ENCODE peak calls at places on chromosomes 3 and 15, in five cellular contexts. W, E, N, X and U are unnamed samples.
A peak's percentile ranks its signal among the peaks of the same experiment; 100 is the strongest.

GRCh38 chr3:108833616-108834015 is 11.0 kb downstream of the TRAT1 start:
- DNase-seq in W (no peak), N (no peak), E (no peak), X (no peak), U (no peak)

GRCh38 chr3:48157215-48157840 is 30.9 kb downstream of the CDC25A start:
- DNase-seq in X (peak; percentile 24), N (no peak), E (no peak), W (no peak), U (no peak)

GRCh38 chr3:133294253-133294652 is 105.6 kb upstream of the BFSP2 start:
- DNase-seq in N (no peak), W (no peak), X (no peak), E (no peak), U (no peak)

GRCh38 chr3:164451083-164451910 is 627.0 kb downstream of the SI start:
- DNase-seq in X (no peak), E (no peak), W (no peak), N (no peak), U (peak; percentile 29)

GRCh38 chr15:89416339-89417183 is 79.8 kb downstream of the RHCG start:
- DNase-seq in W (peak; percentile 66), N (peak; percentile 100), X (peak; percentile 92), E (no peak), U (peak; percentile 97)

GRCh38 chr3:9976736-9977709 is 9.6 kb downstream of the EMC3 start:
- DNase-seq in E (no peak), W (peak; percentile 86), X (peak; percentile 87), N (no peak), U (no peak)

GRCh38 chr3:25885544-25885943 is 95.7 kb downstream of the OXSM start:
- DNase-seq in W (no peak), N (no peak), X (no peak), E (no peak), U (no peak)

GRCh38 chr15:31526916-31527690 is 200.5 kb downstream of the KLF13 start:
- DNase-seq in W (no peak), N (peak; percentile 45), E (no peak), X (no peak), U (peak; percentile 28)

GRCh38 chr3:72697717-72698116 is 150.5 kb downstream of the SHQ1 start:
- DNase-seq in W (no peak), N (no peak), E (no peak), X (no peak), U (no peak)

GRCh38 chr3:194686414-194686815 is 732 bp downstream of the FAM43A start:
- DNase-seq in N (no peak), W (no peak), X (no peak), E (no peak), U (peak; percentile 51)

GRCh38 chr15:83571820-83572707 is 81.9 kb upstream of the ADAMTSL3 start:
- DNase-seq in E (no peak), X (peak; percentile 26), N (peak; percentile 53), W (no peak), U (peak; percentile 76)

GRCh38 chr15:83398591-83398990 is 48.5 kb upstream of the SH3GL3 start:
- DNase-seq in E (no peak), N (no peak), X (no peak), W (no peak), U (no peak)

GRCh38 chr15:85622432-85622831 is 172.3 kb downstream of the KLHL25 start:
- DNase-seq in W (no peak), E (no peak), N (no peak), X (no peak), U (no peak)

GRCh38 chr15:85625431-85625830 is 169.3 kb downstream of the KLHL25 start:
- DNase-seq in X (no peak), W (no peak), N (no peak), E (no peak), U (no peak)

GRCh38 chr15:85625856-85626255 is 168.9 kb downstream of the KLHL25 start:
- DNase-seq in E (no peak), W (no peak), N (no peak), X (no peak), U (no peak)

GRCh38 chr15:85623648-85624047 is 171.1 kb downstream of the KLHL25 start:
- DNase-seq in E (no peak), W (no peak), N (no peak), X (no peak), U (no peak)

DNA sequence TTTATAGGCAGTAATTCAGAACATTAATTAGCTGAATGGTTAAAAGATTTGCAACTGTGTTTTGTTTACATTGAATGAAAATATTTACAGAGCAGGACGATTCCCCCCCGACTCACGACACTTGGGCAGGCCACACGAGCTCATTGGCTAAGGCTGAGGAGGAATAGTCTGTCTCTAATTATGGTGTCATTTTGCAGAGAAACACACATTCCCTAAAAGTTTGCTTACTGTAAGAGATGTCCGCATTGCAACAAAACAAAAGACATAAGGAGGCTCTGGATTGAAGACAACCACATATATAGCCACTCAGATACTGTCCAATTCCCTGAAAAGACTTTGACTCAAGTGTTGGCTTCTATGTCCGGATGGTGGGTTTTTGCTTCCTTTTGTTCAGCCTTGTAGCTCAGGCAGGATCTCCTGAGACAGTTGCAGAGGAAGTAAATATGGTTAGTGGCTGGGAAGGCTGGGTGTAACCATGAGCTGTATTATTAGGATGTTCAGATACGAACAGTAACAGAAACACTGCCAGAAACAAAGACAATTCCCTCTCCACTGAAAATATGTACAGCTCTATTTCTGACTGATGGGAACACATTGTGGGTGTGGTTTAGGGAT is 170.4 kb downstream of the KLHL25 start:
- DNase-seq in W (no peak), E (no peak), X (no peak), N (no peak), U (no peak)
- TF ChIP-seq CREB1 in W (no peak), E (no peak), X (no peak), N (no peak), U (no peak)

GRCh38 chr3:123066599-123066895 is 278 bp upstream of the PDIA5 start:
- DNase-seq in X (no peak), W (no peak), E (no peak), N (no peak), U (no peak)

GRCh38 chr3:123069021-123069381 is 2.2 kb downstream of the PDIA5 start:
- DNase-seq in W (peak; percentile 26), E (no peak), X (peak; percentile 27), N (no peak), U (no peak)

GRCh38 chr3:123067689-123068226 is 933 bp downstream of the PDIA5 start:
- DNase-seq in N (no peak), W (no peak), E (no peak), X (peak; percentile 23), U (peak; percentile 33)

GRCh38 chr3:123066896-123067688 is at the start of gene PDIA5:
- DNase-seq in N (peak; percentile 91), X (peak; percentile 90), W (peak; percentile 84), E (peak; percentile 34), U (peak; percentile 96)

DNA sequence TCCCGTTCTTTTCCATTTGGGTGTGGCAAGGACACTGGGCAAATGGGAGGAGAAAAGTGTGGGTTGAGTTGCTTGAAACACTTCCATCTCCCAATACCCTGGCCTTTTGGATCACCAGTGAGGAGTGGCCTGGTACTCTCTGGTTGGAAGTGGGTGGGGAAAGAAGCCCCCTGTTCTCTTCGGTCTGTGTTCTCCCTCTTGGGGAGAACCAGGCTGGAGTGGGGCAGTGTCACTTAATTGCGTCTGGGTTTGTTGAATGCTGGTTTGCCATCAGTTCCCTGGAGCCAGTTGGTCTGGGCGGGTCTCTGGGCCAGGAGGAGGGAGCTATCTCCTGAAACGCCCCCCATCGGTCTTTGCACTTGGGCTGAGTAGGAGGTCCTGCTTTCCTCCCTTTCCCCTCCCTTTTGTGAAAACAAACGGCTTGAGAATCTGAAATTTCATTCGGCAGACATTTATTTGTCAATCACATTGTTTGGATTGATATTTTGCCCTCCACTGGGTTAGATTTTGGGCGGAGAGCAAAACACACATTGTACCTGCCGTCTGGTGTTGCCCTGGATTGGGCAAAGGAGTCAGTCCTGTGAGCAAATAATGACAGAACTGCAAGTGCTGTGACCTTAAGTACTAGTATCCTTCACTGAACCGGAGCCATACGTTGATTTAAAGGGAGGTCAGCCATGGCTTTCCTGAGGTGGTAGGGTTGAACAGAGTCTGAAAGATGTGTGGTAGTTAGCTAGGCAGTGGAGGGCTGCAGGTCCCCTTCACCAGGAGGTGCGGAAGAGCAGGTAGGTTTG is 1.6 kb downstream of the PDIA5 start:
- DNase-seq in X (peak; percentile 45), W (peak; percentile 75), E (no peak), N (peak; percentile 72), U (peak; percentile 82)
- H3K4me3 ChIP-seq in X (peak overlapping the region; percentile 83), W (peak overlapping the region; percentile 92), E (peak overlapping the region; percentile 80), N (peak overlapping the region; percentile 65), U (peak overlapping the region; percentile 95)

GRCh38 chr3:57682284-57682683 is 10.6 kb downstream of the DENND6A start:
- DNase-seq in X (no peak), N (no peak), E (no peak), W (no peak), U (no peak)
- TF ChIP-seq CREB1 in X (no peak), N (no peak), E (no peak), W (no peak), U (no peak)

DNA sequence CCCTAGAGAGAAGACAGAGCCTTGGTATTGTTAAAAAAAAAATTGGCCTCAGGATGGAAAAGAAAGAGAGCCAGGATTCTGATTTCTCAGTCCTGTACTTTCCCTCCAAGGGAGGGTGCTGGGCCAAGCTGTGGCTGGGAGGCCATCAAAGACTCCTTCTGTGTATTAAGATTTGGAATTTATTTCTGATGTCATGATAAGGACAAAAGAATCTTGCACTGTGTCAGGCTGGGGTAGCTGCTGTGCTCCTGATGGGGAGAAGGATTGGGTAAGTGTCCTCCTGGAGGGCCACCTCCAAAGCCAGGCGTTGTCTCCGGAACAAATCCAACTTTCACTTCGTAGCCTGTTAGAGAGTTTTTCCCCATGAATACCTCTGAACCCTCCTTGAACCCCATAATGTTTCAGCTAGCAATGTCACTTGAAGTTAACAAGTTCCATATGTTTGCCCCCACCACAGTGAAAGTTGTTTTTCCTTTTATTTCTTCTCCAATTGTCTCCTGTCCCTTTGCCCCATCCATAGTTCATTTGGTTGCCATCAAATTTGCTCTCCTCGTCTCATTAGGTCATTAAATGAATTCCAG is 30.0 kb downstream of the CLDN11 start:
- DNase-seq in W (no peak), N (no peak), E (no peak), X (no peak), U (no peak)
- H3K4me3 ChIP-seq in W (no peak overlapping the region), N (no peak overlapping the region), E (no peak overlapping the region), X (no peak overlapping the region), U (no peak overlapping the region)

DNA sequence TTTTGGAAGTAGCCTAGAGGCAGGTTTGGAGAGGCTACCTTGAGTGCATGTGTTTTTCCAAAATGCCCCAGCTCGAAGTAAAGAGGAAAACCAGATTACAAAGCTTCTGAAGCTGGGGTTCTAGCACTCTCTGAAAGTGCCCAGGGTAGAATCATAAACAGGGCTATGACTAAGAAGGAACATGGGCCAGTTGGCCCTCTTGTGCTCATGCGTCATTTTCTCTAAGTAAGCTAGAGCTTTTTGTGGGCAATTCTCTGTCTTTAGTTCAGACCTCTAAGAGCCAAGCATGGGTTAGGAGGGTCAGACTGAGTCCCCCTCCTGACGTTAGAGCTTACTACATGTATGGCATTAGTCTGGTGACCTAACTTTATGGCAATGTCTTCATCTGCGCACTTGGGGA is 129.5 kb upstream of the UMPS start:
- DNase-seq in N (no peak), E (no peak), W (no peak), X (no peak), U (no peak)
- TF ChIP-seq CREB1 in N (no peak), E (no peak), W (no peak), X (no peak), U (no peak)

GRCh38 chr3:120177151-120177550 is 82.9 kb upstream of the GSK3B start:
- DNase-seq in N (no peak), W (peak; percentile 49), X (no peak), E (no peak), U (peak; percentile 28)
- H3K4me3 ChIP-seq in N (no peak overlapping the region), W (peak overlapping the region; percentile 18), X (no peak overlapping the region), E (no peak overlapping the region), U (no peak overlapping the region)